ENCODE peak calls at places on chromosome 9, in nine cellular contexts. Y, G, U, W, L, X, B, I and E are unnamed samples.

GRCh38 chr9:78566948-78567675 is 270.2 kb downstream of the PSAT1 start:
- DNase-seq in Y (no peak), G (peak; percentile 74), B (peak; percentile 17), I (no peak), W (no peak), X (no peak), U (no peak), L (no peak), E (peak; percentile 22)

GRCh38 chr9:18077941-18078678 is 395.8 kb upstream of the ADAMTSL1 start:
- DNase-seq in W (no peak), U (no peak), I (no peak), Y (no peak), B (no peak), L (no peak), G (peak; percentile 2), X (no peak), E (no peak)

GRCh38 chr9:137611623-137612609 is 6.4 kb downstream of the ARRDC1 start:
- DNase-seq in Y (peak; percentile 19), L (no peak), B (peak; percentile 91), X (peak; percentile 58), W (no peak), G (peak; percentile 90), U (no peak), I (no peak), E (no peak)

GRCh38 chr9:125949247-125949646 is 202.1 kb downstream of the PBX3 start:
- DNase-seq in L (no peak), X (no peak), U (no peak), W (no peak), B (no peak), Y (no peak), G (no peak), I (no peak), E (peak; percentile 22)

GRCh38 chr9:34570422-34571179 is 18.9 kb downstream of the CNTFR start:
- DNase-seq in Y (no peak), I (no peak), X (no peak), L (no peak), G (no peak), U (no peak), W (no peak), B (no peak), E (no peak)

GRCh38 chr9:13450723-13451122 is 171.2 kb upstream of the MPDZ start:
- DNase-seq in G (peak; percentile 37), W (no peak), L (no peak), Y (no peak), X (no peak), U (no peak), I (no peak), B (no peak), E (peak; percentile 59)

GRCh38 chr9:135550344-135550918 is 4.5 kb downstream of the OBP2A start:
- DNase-seq in Y (no peak), B (no peak), G (no peak), L (no peak), W (no peak), X (no peak), I (no peak), U (no peak), E (no peak)

GRCh38 chr9:124285903-124286291 is 28.1 kb downstream of the NEK6 start:
- DNase-seq in U (no peak), B (peak; percentile 88), I (no peak), X (peak; percentile 70), G (peak; percentile 96), W (no peak), Y (no peak), L (no peak), E (no peak)

GRCh38 chr9:35935755-35936509 is 22.0 kb downstream of the OR2S2 start:
- DNase-seq in W (no peak), B (peak; percentile 34), G (peak; percentile 85), X (no peak), U (no peak), L (no peak), I (no peak), Y (no peak), E (no peak)

GRCh38 chr9:134963546-134963945 is 45.8 kb upstream of the FCN1 start:
- DNase-seq in U (no peak), Y (no peak), X (no peak), W (no peak), L (no peak), B (no peak), G (no peak), I (no peak), E (no peak)

GRCh38 chr9:86707932-86708510 is 239.3 kb downstream of the GAS1 start:
- DNase-seq in W (no peak), Y (no peak), I (no peak), B (no peak), U (no peak), G (no peak), L (no peak), X (no peak), E (no peak)